ENCODE peak calls at places on chromosomes 16 and 17, in eight cellular contexts. Z, W, M, E, U, G, A and V are unnamed samples. For H3K36me3, the result is how much of the 10 kb centered on the place peaks cover.

GRCh38 chr17:28473542-28473941 is at the start of gene SLC13A2:
- DNase-seq in Z (no peak), W (no peak), M (no peak), E (no peak), U (no peak), G (no peak), A (peak), V (peak)

GRCh38 chr16:71867934-71868333 is 16.0 kb downstream of the ZNF821 start:
- DNase-seq in Z (no peak), W (no peak), M (no peak), E (peak), U (no peak), G (no peak), A (no peak), V (no peak)

GRCh38 chr17:345992-346785 is 6.4 kb downstream of the RPH3AL start:
- DNase-seq in Z (no peak), W (no peak), M (no peak), E (no peak), U (no peak), G (no peak), A (no peak), V (no peak)

GRCh38 chr17:32926183-32926582 is 1.8 kb upstream of the TMEM98 start:
- DNase-seq in Z (no peak), W (no peak), M (no peak), E (no peak), U (no peak), G (no peak), A (no peak), V (no peak)

GRCh38 chr17:58279016-58279671 is 1.6 kb downstream of the MPO start:
- DNase-seq in Z (no peak), W (no peak), M (peak), E (no peak), U (no peak), G (no peak), A (peak), V (no peak)

GRCh38 chr16:50152386-50152806 is 710 bp upstream of the TENT4B start:
- DNase-seq in Z (peak), W (no peak), M (no peak), E (no peak), U (no peak), G (no peak), A (no peak), V (peak)

GRCh38 chr17:31309525-31309924 is 4.3 kb downstream of the EVI2B start:
- DNase-seq in Z (no peak), W (no peak), M (no peak), E (no peak), U (no peak), G (no peak), A (no peak), V (no peak)

GRCh38 chr17:19762515-19762961 is 14.4 kb upstream of the ALDH3A1 start:
- DNase-seq in Z (peak), W (no peak), M (peak), E (peak), U (no peak), G (peak), A (peak), V (peak)

GRCh38 chr17:27315322-27315721 is 21.4 kb downstream of the WSB1 start:
- DNase-seq in Z (no peak), W (peak), M (peak), E (no peak), U (no peak), G (no peak), A (no peak), V (peak)

GRCh38 chr17:82216301-82217119 is 3.9 kb upstream of the CCDC57 start:
- DNase-seq in Z (peak), W (no peak), M (peak), E (no peak), U (peak), G (no peak), A (peak), V (peak)

GRCh38 chr17:36856921-36857381 is 80.3 kb upstream of the LHX1 start:
- DNase-seq in Z (no peak), W (no peak), M (no peak), E (no peak), U (no peak), G (no peak), A (peak), V (no peak)

GRCh38 chr17:65824901-65825300 is 263.5 kb upstream of the AXIN2 start:
- DNase-seq in Z (no peak), W (no peak), M (no peak), E (no peak), U (no peak), G (no peak), A (no peak), V (no peak)

GRCh38 chr16:12625068-12625467 is 178.6 kb downstream of the CPPED1 start:
- DNase-seq in Z (no peak), W (no peak), M (no peak), E (peak), U (no peak), G (no peak), A (peak), V (no peak)

GRCh38 chr17:21452377-21453143 is 76.4 kb downstream of the KCNJ12 start:
- DNase-seq in Z (peak), W (peak), M (peak), E (peak), U (no peak), G (no peak), A (peak), V (no peak)

GRCh38 chr17:57671546-57672204 is 73.4 kb downstream of the CCDC182 start:
- DNase-seq in Z (no peak), W (peak), M (peak), E (peak), U (no peak), G (peak), A (peak), V (peak)

GRCh38 chr17:57962441-57963148 is 7.4 kb upstream of the CUEDC1 start:
- DNase-seq in Z (no peak), W (no peak), M (peak), E (no peak), U (no peak), G (no peak), A (peak), V (no peak)

GRCh38 chr17:45740553-45741330 is 43.4 kb upstream of the CRHR1 start:
- DNase-seq in Z (peak), W (no peak), M (no peak), E (peak), U (no peak), G (no peak), A (peak), V (peak)

GRCh38 chr16:49491736-49492089 is 118.1 kb downstream of the C16orf78 start:
- DNase-seq in Z (peak), W (no peak), M (peak), E (peak), U (no peak), G (no peak), A (peak), V (no peak)

DNA sequence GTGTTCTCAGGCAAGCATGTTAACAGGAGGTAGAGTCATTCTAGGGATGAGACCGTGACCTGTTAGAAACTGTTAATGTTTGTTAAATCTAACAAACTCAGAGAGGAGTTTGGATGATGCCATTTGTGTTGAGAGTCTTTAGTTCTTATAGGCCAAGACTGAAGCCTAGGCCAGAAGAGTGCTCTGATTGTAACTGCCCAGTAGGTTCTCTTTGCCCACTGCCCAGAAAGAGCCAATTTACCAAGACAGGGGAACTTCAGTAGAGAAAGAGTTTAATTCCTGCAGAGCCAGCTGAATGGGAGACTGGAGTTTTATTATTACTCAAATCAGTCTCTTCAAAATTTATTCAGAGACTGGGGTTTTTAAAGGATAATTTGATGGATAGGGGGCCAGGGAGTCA is 42.5 kb downstream of the ARHGAP44 start:
- DNase-seq in Z (no peak), W (no peak), M (no peak), E (no peak), U (no peak), G (no peak), A (no peak), V (no peak)
- H3K36me3 ChIP-seq in Z (under half), W (under half), M (under half), E (under half), U (under half), G (under half), A (under half), V (under half)

GRCh38 chr16:29978081-29978480 is 4.4 kb downstream of the TAOK2 start:
- DNase-seq in Z (no peak), W (no peak), M (no peak), E (no peak), U (no peak), G (no peak), A (peak), V (no peak)
- H3K36me3 ChIP-seq in Z (under half), W (under half), M (under half), E (under half), U (under half), G (half or more), A (under half), V (under half)

DNA sequence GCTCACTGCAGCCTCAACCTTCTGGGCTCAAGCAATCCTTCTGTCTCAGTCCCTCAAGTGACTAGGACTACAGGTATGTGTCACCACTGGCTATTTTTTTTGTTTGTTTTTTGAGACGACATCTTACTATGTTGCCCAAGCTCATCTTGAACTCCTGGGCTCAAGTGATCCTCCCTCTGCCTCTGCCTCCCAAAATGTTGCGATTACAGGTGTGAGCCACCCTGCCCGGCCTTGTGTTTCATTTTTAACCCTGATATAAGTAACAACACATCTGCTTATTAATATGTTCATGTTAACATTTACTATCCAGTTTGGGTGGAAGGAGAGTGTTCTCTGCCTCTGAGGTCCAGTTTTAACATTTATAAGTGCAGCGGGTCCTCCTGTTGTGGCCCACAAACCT is 3.1 kb downstream of the FAM20A start:
- DNase-seq in Z (no peak), W (no peak), M (no peak), E (no peak), U (no peak), G (no peak), A (no peak), V (no peak)
- H3K36me3 ChIP-seq in Z (under half), W (under half), M (under half), E (under half), U (under half), G (under half), A (under half), V (under half)

DNA sequence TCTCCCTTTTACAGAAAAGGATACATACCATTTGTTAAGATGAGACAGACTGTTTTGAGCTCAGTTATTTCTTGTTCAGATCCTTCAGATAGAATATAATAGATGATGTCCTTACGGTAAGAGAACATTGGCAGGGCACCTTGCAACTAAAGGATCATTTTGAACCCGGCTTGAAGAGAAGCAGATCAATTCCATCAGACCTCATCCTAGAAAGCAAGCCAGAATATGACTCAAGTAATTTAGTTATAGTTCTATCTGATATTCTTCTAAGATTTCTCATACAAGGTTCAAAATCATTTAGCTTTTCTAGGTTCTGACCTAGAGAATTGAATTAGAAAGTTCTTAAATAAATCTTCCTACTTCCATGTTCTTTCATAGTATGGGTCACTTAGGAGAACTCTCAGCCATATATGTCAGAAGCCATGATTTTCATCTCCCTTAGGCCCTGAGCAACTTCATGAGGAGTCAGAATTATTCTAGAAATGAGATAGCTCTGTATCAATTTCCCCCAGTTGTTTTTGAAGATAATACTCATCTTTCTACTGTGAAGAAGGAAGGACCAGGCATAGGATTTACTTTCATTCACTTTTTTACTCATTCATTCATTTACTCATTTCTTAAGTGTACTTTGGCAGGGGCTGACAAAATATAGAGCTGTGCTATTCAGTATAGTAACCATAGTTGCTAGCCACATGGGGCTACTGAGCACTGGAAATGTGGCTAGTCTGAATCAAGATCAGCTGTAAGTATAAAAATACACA is 2.5 kb upstream of the CMTM1 start:
- DNase-seq in Z (no peak), W (no peak), M (no peak), E (no peak), U (no peak), G (no peak), A (no peak), V (no peak)
- H3K36me3 ChIP-seq in Z (under half), W (under half), M (under half), E (under half), U (under half), G (under half), A (under half), V (under half)

DNA sequence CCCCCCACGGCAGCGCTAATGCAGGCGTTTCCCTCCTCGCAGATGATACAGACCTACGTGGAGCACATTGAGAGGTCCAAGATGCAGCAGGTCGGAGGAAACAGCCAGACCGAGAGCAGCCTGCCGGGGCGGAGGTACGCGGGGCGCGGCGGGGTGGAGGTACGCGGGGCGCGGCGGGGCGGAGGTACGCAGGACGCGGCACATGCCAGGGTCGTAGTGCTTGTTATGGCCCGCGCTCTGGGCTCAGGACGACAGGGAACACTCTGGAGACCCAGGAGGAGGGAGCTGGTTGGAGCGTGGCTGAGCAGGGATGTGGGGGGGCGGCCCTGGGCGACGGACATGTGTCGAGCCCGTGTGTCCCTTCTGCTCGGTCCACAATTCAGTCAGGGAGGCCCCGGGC is 23.4 kb downstream of the MAPK8IP3 start:
- DNase-seq in Z (no peak), W (no peak), M (no peak), E (no peak), U (no peak), G (no peak), A (peak), V (no peak)
- H3K36me3 ChIP-seq in Z (under half), W (under half), M (under half), E (under half), U (under half), G (half or more), A (under half), V (under half)

GRCh38 chr17:12952012-12952411 is 65.8 kb downstream of the ELAC2 start:
- DNase-seq in Z (no peak), W (no peak), M (no peak), E (no peak), U (no peak), G (no peak), A (no peak), V (no peak)

GRCh38 chr17:12955521-12955920 is 62.3 kb downstream of the ELAC2 start:
- DNase-seq in Z (no peak), W (no peak), M (no peak), E (no peak), U (no peak), G (no peak), A (no peak), V (no peak)

GRCh38 chr17:12958786-12959185 is 59.0 kb downstream of the ELAC2 start:
- DNase-seq in Z (no peak), W (no peak), M (no peak), E (no peak), U (no peak), G (no peak), A (no peak), V (no peak)

DNA sequence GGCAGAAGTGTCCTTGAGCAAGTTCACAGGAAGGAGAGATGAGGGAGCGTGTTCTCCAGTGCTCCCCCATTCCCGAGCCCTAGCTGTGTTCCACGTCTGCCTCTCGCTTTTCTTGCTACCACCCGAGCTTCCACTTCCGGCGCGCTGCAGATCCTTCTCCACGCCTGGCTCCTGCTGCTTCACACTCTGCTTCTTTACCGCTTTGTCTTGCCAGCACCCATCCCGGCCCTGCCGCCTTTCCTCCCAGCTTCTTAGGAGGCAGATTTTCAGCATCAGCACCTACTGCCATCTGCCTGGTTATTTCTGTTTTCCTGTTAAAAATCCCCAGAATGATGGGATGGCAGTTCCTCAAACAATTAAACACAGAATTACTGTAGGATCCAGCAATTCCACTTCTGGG is 64.7 kb downstream of the ELAC2 start:
- DNase-seq in Z (no peak), W (no peak), M (no peak), E (no peak), U (no peak), G (no peak), A (no peak), V (no peak)
- H3K36me3 ChIP-seq in Z (under half), W (under half), M (under half), E (under half), U (under half), G (under half), A (under half), V (under half)